ENCODE peak calls at places on chromosome 9, in four cellular contexts. One of them, this sample, is unnamed.

GRCh38 chr9:133752739-133753446 is 14.7 kb upstream of the SARDH start:
- DNase-seq in GM12878: no peak
- DNase-seq in HCT116: no peak
- DNase-seq in HepG2: peak; percentile 37
- DNase-seq in this sample: no peak

GRCh38 chr9:14347408-14348224 is 33.7 kb upstream of the NFIB start:
- DNase-seq in GM12878: no peak
- DNase-seq in HCT116: no peak
- DNase-seq in HepG2: no peak
- DNase-seq in this sample: peak; percentile 81

GRCh38 chr9:101495810-101496209 is 37.8 kb upstream of the RNF20 start:
- DNase-seq in GM12878: no peak
- DNase-seq in HCT116: no peak
- DNase-seq in HepG2: no peak
- DNase-seq in this sample: no peak

GRCh38 chr9:99299214-99300102 is 77.4 kb downstream of the SEC61B start:
- DNase-seq in GM12878: no peak
- DNase-seq in HCT116: no peak
- DNase-seq in HepG2: peak; percentile 7
- DNase-seq in this sample: no peak

GRCh38 chr9:7177383-7177782 is 419.6 kb downstream of the KDM4C start:
- DNase-seq in GM12878: no peak
- DNase-seq in HCT116: no peak
- DNase-seq in HepG2: no peak
- DNase-seq in this sample: no peak

GRCh38 chr9:9004844-9005243 is 1205.3 kb upstream of the DMAC1 start:
- DNase-seq in GM12878: no peak
- DNase-seq in HCT116: no peak
- DNase-seq in HepG2: no peak
- DNase-seq in this sample: no peak

GRCh38 chr9:37197158-37198033 is 77.0 kb downstream of the ZCCHC7 start:
- DNase-seq in GM12878: peak; percentile 79
- DNase-seq in HCT116: no peak
- DNase-seq in HepG2: no peak
- DNase-seq in this sample: no peak

GRCh38 chr9:132451276-132451675 is 41.3 kb downstream of the CFAP77 start:
- DNase-seq in GM12878: no peak
- DNase-seq in HCT116: no peak
- DNase-seq in HepG2: no peak
- DNase-seq in this sample: no peak

GRCh38 chr9:121906074-121906520 is 187.0 kb downstream of the TTLL11 start:
- DNase-seq in GM12878: no peak
- DNase-seq in HCT116: no peak
- DNase-seq in HepG2: no peak
- DNase-seq in this sample: no peak

DNA sequence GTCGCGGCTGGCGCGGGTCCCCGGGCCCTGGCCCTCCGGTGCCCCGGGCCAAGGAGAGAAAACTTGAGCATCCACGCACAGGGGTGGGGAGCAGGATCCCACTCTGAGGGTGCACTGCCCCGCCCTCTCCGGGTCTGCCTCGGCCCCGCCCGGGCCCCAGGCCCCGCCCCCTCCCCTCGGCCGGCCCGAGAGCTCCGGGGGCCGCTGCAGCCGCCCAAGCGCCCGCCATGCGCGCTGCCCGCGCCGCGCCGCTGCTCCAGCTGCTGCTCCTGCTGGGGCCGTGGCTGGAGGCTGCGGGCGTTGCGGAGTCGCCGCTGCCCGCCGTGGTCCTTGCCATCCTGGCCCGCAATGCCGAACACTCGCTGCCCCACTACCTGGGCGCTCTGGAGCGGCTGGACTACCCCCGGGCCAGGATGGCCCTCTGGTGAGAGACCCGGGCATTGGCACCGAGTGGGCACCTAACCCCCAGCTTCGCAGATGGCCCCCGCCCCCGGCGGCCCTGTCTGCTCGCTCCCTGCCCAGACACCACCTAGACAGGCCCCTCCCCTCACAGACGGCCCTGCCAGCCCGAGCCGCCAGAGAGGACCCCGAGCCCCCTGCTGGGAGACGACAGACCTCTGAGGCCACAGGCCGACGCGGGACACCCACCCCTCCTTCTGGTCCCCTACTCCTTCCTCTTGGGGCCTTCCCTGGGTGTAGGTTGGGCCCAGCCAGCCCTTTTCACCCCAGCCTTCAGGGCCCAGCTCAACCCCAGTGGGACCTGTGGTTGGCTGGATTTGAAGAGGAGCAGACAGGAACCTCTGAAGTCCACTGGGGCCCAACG is at the start of gene CERCAM:
- DNase-seq in GM12878: no peak
- DNase-seq in HCT116: no peak
- DNase-seq in HepG2: peak; percentile 34
- DNase-seq in this sample: no peak
- TF ChIP-seq POLR2A in GM12878: peak; percentile 35
- TF ChIP-seq POLR2A in HCT116: peak; percentile 24
- TF ChIP-seq POLR2A in HepG2: peak; percentile 66
- TF ChIP-seq POLR2A in this sample: no peak

DNA sequence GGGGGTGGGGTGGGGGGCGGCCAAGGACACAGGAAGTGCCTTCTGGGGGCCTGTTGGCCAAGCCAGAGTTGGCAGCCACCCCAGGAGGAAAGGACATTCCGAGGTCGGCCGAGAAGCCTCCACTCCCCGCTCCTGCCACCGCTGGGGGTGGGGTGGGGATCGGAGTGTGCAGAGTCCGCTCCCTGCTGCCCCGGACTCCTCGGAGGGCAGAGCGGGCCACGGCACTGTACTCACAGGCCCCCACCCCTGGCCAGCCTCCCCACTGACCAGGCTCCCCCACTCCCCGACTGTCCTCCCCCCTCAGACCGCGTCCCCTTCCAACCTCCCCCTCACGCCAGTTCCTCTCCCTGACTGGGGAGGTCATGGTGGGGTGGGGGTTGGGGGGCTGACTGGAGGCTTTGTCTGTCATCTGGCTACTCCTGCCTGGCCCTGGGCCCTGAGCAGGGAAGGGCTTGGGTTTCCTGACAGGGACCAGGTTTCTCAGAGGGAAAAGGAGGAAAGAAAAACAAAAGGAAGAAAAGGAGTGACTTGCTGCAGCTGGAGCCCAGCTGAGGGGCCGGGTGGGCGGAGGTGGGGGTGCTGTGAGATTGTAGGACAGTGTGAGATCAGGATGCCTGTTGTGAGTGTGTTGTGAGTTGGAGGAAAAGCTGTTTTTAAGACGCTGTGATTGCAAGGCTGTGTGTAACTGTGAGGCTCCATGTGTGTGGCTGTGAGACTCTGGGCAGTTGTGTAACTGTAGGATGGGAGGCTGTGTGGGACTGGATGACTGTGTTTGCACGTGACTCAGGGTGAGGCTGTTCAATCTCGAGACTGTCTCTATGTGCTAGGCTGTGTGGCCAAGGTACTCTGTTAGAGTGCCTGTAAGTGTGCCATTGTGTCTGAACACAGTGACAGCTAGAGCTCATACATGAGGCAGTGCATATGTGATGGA is 29.6 kb downstream of the CNTFR start:
- DNase-seq in GM12878: no peak
- DNase-seq in HCT116: no peak
- DNase-seq in HepG2: peak; percentile 21
- DNase-seq in this sample: no peak
- TF ChIP-seq YY1 in GM12878: no peak
- TF ChIP-seq YY1 in HCT116: no peak
- TF ChIP-seq YY1 in HepG2: no peak
- TF ChIP-seq YY1 in this sample: no peak

DNA sequence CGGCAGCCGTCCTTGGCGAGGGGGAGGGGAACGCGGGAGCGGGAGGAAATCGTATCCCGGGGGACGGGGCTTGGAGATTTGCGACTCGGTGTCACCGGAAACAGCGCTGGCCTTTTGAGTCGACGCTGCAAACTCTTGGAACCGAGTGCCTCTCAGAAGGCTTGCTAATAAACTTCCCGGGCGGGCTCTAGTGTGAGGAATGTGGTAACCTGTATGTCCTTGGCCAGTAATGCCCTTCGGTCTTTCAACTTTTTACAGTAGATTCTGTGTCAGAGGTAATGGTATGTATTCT is 82.7 kb downstream of the PTPDC1 start:
- DNase-seq in GM12878: no peak
- DNase-seq in HCT116: no peak
- DNase-seq in HepG2: peak; percentile 79
- DNase-seq in this sample: no peak
- TF ChIP-seq POLR2A in GM12878: no peak
- TF ChIP-seq POLR2A in HCT116: no peak
- TF ChIP-seq POLR2A in HepG2: no peak
- TF ChIP-seq POLR2A in this sample: no peak

GRCh38 chr9:16147726-16148125 is 594.9 kb downstream of the CCDC171 start:
- DNase-seq in GM12878: no peak
- DNase-seq in HCT116: no peak
- DNase-seq in HepG2: no peak
- DNase-seq in this sample: no peak

GRCh38 chr9:16150501-16150900 is 597.7 kb downstream of the CCDC171 start:
- DNase-seq in GM12878: no peak
- DNase-seq in HCT116: no peak
- DNase-seq in HepG2: no peak
- DNase-seq in this sample: no peak

GRCh38 chr9:16153221-16153620 is 600.4 kb downstream of the CCDC171 start:
- DNase-seq in GM12878: no peak
- DNase-seq in HCT116: no peak
- DNase-seq in HepG2: no peak
- DNase-seq in this sample: no peak

GRCh38 chr9:16152276-16153065 is 599.6 kb downstream of the CCDC171 start:
- DNase-seq in GM12878: no peak
- DNase-seq in HCT116: no peak
- DNase-seq in HepG2: no peak
- DNase-seq in this sample: no peak

DNA sequence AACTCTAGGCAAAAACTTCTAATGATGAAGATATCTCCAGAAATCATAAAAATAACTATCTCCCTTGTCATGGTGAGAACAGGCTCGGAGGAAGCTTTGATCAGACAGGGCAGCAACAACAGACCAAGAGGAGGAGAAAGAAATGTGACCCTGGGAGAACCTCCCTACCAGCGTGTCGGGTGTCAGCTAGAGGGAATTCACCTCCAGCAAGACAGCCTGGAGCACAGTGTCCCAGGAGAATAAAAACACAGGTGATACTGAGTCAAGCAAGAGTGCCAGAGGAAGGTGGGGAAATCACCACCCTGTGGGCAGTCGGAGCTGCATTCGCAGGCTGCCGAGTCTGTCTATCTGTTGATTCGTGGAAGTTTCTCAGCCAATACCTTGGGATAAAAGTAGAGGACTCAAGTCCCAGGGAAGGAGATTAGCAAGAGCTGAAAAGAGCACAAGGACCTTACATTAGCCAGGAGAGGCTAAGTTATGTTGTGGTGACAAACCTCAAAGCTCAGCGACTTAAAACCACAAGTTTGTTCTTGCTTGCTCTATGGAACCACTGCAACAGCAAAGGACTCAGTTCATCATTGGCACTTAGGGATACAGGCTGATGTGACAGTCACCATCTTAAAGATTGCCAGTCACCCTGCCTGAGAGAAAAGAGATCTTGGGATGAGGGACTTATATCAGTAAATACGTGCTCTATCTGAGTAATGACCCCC is 598.3 kb downstream of the CCDC171 start:
- DNase-seq in GM12878: peak; percentile 24
- DNase-seq in HCT116: no peak
- DNase-seq in HepG2: no peak
- DNase-seq in this sample: no peak
- TF ChIP-seq YY1 in GM12878: no peak
- TF ChIP-seq YY1 in HCT116: no peak
- TF ChIP-seq YY1 in HepG2: no peak
- TF ChIP-seq YY1 in this sample: no peak

DNA sequence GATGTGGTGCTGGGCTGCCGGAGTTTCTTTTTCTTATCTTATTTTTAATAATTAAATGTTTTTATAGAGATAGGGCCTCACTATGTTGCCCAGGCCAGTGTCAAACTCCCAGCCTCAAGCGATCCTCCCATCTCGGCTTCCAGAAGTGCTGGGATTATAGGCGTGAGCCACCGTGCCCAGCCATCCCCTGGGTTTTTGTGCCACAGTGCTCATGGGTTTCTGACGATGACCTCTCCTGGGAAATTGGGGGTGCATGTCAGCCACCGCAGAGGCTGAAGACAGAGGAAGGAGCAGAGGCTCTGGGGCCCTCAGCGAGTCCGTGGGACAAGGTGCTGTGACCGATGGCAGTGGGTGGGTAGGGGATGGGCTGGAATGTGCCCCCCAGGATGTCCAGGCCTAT is 14.4 kb downstream of the GPSM1 start:
- DNase-seq in GM12878: no peak
- DNase-seq in HCT116: no peak
- DNase-seq in HepG2: no peak
- DNase-seq in this sample: no peak
- TF ChIP-seq POLR2A in GM12878: no peak
- TF ChIP-seq POLR2A in HCT116: no peak
- TF ChIP-seq POLR2A in HepG2: no peak
- TF ChIP-seq POLR2A in this sample: no peak

GRCh38 chr9:126049896-126050604 is 276.6 kb upstream of the MVB12B start:
- DNase-seq in GM12878: no peak
- DNase-seq in HCT116: no peak
- DNase-seq in HepG2: no peak
- DNase-seq in this sample: no peak

GRCh38 chr9:126050605-126050990 is 276.0 kb upstream of the MVB12B start:
- DNase-seq in GM12878: no peak
- DNase-seq in HCT116: no peak
- DNase-seq in HepG2: no peak
- DNase-seq in this sample: no peak

GRCh38 chr9:126052791-126053190 is 273.8 kb upstream of the MVB12B start:
- DNase-seq in GM12878: no peak
- DNase-seq in HCT116: no peak
- DNase-seq in HepG2: no peak
- DNase-seq in this sample: no peak

GRCh38 chr9:126053913-126054312 is 272.7 kb upstream of the MVB12B start:
- DNase-seq in GM12878: no peak
- DNase-seq in HCT116: no peak
- DNase-seq in HepG2: no peak
- DNase-seq in this sample: no peak

GRCh38 chr9:126051446-126052130 is 275.0 kb upstream of the MVB12B start:
- DNase-seq in GM12878: no peak
- DNase-seq in HCT116: no peak
- DNase-seq in HepG2: no peak
- DNase-seq in this sample: no peak
- TF ChIP-seq YY1 in GM12878: no peak
- TF ChIP-seq YY1 in HCT116: no peak
- TF ChIP-seq YY1 in HepG2: no peak
- TF ChIP-seq YY1 in this sample: no peak

GRCh38 chr9:131277673-131278420 is 1.5 kb upstream of the FAM78A start:
- DNase-seq in GM12878: no peak
- DNase-seq in HCT116: peak; percentile 35
- DNase-seq in HepG2: peak; percentile 43
- DNase-seq in this sample: peak; percentile 82
- TF ChIP-seq POLR2A in GM12878: peak; percentile 26
- TF ChIP-seq POLR2A in HCT116: no peak
- TF ChIP-seq POLR2A in HepG2: no peak
- TF ChIP-seq POLR2A in this sample: no peak

GRCh38 chr9:84322830-84323229 is 17.7 kb downstream of the SLC28A3 start:
- DNase-seq in GM12878: no peak
- DNase-seq in HCT116: no peak
- DNase-seq in HepG2: no peak
- DNase-seq in this sample: no peak
- TF ChIP-seq YY1 in GM12878: no peak
- TF ChIP-seq YY1 in HCT116: no peak
- TF ChIP-seq YY1 in HepG2: no peak
- TF ChIP-seq YY1 in this sample: no peak